ENCODE peak calls at places on chromosome 13, in six cellular contexts. One of them, this sample, is unnamed.

GRCh38 chr13:36352350-36352749 is 6.2 kb upstream of the SPART start:
- DNase-seq in spleen: no peak
- DNase-seq in kidney: no peak
- DNase-seq in PC-9: no peak
- DNase-seq in mesenchymal stem cell: peak
- DNase-seq in cardiac muscle cell: no peak
- DNase-seq in this sample: no peak

GRCh38 chr13:25901460-25902376 is 150.1 kb downstream of the SHISA2 start:
- DNase-seq in cardiac muscle cell: no peak
- DNase-seq in PC-9: no peak
- DNase-seq in kidney: no peak
- DNase-seq in spleen: no peak
- DNase-seq in mesenchymal stem cell: peak
- DNase-seq in this sample: no peak

GRCh38 chr13:50712882-50713281 is 130.6 kb downstream of the DLEU7 start:
- DNase-seq in kidney: no peak
- DNase-seq in mesenchymal stem cell: no peak
- DNase-seq in spleen: no peak
- DNase-seq in cardiac muscle cell: no peak
- DNase-seq in PC-9: no peak
- DNase-seq in this sample: no peak

GRCh38 chr13:32548837-32549236 is 10.2 kb upstream of the N4BP2L2 start:
- DNase-seq in mesenchymal stem cell: peak
- DNase-seq in cardiac muscle cell: no peak
- DNase-seq in spleen: no peak
- DNase-seq in kidney: no peak
- DNase-seq in PC-9: no peak
- DNase-seq in this sample: no peak

GRCh38 chr13:49995535-49996165 is 1.2 kb upstream of the TRIM13 start:
- DNase-seq in spleen: no peak
- DNase-seq in PC-9: no peak
- DNase-seq in mesenchymal stem cell: peak
- DNase-seq in cardiac muscle cell: no peak
- DNase-seq in kidney: no peak
- DNase-seq in this sample: no peak

GRCh38 chr13:44974056-44974798 is 15.0 kb downstream of the NUFIP1 start:
- DNase-seq in cardiac muscle cell: no peak
- DNase-seq in mesenchymal stem cell: peak
- DNase-seq in PC-9: no peak
- DNase-seq in kidney: no peak
- DNase-seq in spleen: no peak
- DNase-seq in this sample: no peak

GRCh38 chr13:51613535-51613934 is 29.3 kb downstream of the WDFY2 start:
- DNase-seq in spleen: no peak
- DNase-seq in kidney: no peak
- DNase-seq in PC-9: no peak
- DNase-seq in mesenchymal stem cell: no peak
- DNase-seq in cardiac muscle cell: no peak
- DNase-seq in this sample: no peak

GRCh38 chr13:110507678-110508381 is 53.7 kb downstream of the RAB20 start:
- DNase-seq in cardiac muscle cell: no peak
- DNase-seq in spleen: no peak
- DNase-seq in PC-9: peak
- DNase-seq in mesenchymal stem cell: no peak
- DNase-seq in kidney: peak
- DNase-seq in this sample: no peak

GRCh38 chr13:78376033-78376432 is 227.3 kb downstream of the POU4F1 start:
- DNase-seq in mesenchymal stem cell: no peak
- DNase-seq in PC-9: no peak
- DNase-seq in spleen: no peak
- DNase-seq in kidney: no peak
- DNase-seq in cardiac muscle cell: no peak
- DNase-seq in this sample: no peak

GRCh38 chr13:42215578-42216421 is 56.2 kb upstream of the AKAP11 start:
- DNase-seq in PC-9: peak
- DNase-seq in mesenchymal stem cell: peak
- DNase-seq in spleen: no peak
- DNase-seq in cardiac muscle cell: peak
- DNase-seq in kidney: no peak
- DNase-seq in this sample: no peak

GRCh38 chr13:32984857-32985626 is 31.2 kb upstream of the KL start:
- DNase-seq in PC-9: peak
- DNase-seq in mesenchymal stem cell: peak
- DNase-seq in kidney: no peak
- DNase-seq in cardiac muscle cell: no peak
- DNase-seq in spleen: no peak
- DNase-seq in this sample: no peak

GRCh38 chr13:103236213-103236612 is 170.0 kb upstream of the SLC10A2 start:
- DNase-seq in cardiac muscle cell: no peak
- DNase-seq in mesenchymal stem cell: no peak
- DNase-seq in PC-9: no peak
- DNase-seq in spleen: no peak
- DNase-seq in kidney: no peak
- DNase-seq in this sample: no peak

GRCh38 chr13:110680852-110681251 is 25.1 kb downstream of the CARS2 start:
- DNase-seq in PC-9: peak
- DNase-seq in cardiac muscle cell: peak
- DNase-seq in spleen: peak
- DNase-seq in mesenchymal stem cell: peak
- DNase-seq in kidney: no peak
- DNase-seq in this sample: no peak

GRCh38 chr13:51502206-51502651 is 49.4 kb upstream of the INTS6 start:
- DNase-seq in PC-9: no peak
- DNase-seq in cardiac muscle cell: no peak
- DNase-seq in spleen: no peak
- DNase-seq in kidney: no peak
- DNase-seq in mesenchymal stem cell: peak
- DNase-seq in this sample: no peak

GRCh38 chr13:44629465-44630183 is 53.5 kb upstream of the TSC22D1 start:
- DNase-seq in mesenchymal stem cell: no peak
- DNase-seq in spleen: no peak
- DNase-seq in cardiac muscle cell: no peak
- DNase-seq in PC-9: no peak
- DNase-seq in kidney: no peak
- DNase-seq in this sample: no peak

GRCh38 chr13:59112375-59112774 is 1051.4 kb downstream of the DIAPH3 start:
- DNase-seq in kidney: no peak
- DNase-seq in mesenchymal stem cell: peak
- DNase-seq in PC-9: no peak
- DNase-seq in cardiac muscle cell: no peak
- DNase-seq in spleen: no peak
- DNase-seq in this sample: no peak

GRCh38 chr13:39587939-39588338 is 15.1 kb downstream of the LHFPL6 start:
- DNase-seq in cardiac muscle cell: no peak
- DNase-seq in spleen: no peak
- DNase-seq in PC-9: no peak
- DNase-seq in kidney: no peak
- DNase-seq in mesenchymal stem cell: peak
- DNase-seq in this sample: no peak
- H3K27ac ChIP-seq in cardiac muscle cell: no peak
- H3K27ac ChIP-seq in spleen: no peak
- H3K27ac ChIP-seq in PC-9: no peak
- H3K27ac ChIP-seq in kidney: no peak
- H3K27ac ChIP-seq in mesenchymal stem cell: no peak
- H3K27ac ChIP-seq in this sample: no peak

GRCh38 chr13:98172570-98173405 is 4.3 kb downstream of the RNF113B start:
- DNase-seq in cardiac muscle cell: no peak
- DNase-seq in spleen: no peak
- DNase-seq in kidney: no peak
- DNase-seq in PC-9: no peak
- DNase-seq in mesenchymal stem cell: peak
- DNase-seq in this sample: no peak

GRCh38 chr13:98175823-98176222 is 1.2 kb downstream of the RNF113B start:
- DNase-seq in kidney: no peak
- DNase-seq in spleen: no peak
- DNase-seq in cardiac muscle cell: no peak
- DNase-seq in PC-9: no peak
- DNase-seq in mesenchymal stem cell: peak
- DNase-seq in this sample: no peak

GRCh38 chr13:98173431-98173921 is 3.6 kb downstream of the RNF113B start:
- DNase-seq in PC-9: no peak
- DNase-seq in spleen: no peak
- DNase-seq in cardiac muscle cell: no peak
- DNase-seq in mesenchymal stem cell: peak
- DNase-seq in kidney: no peak
- DNase-seq in this sample: no peak

GRCh38 chr13:98174995-98175394 is 2.1 kb downstream of the RNF113B start:
- DNase-seq in cardiac muscle cell: no peak
- DNase-seq in mesenchymal stem cell: peak
- DNase-seq in kidney: no peak
- DNase-seq in spleen: no peak
- DNase-seq in PC-9: no peak
- DNase-seq in this sample: no peak

DNA sequence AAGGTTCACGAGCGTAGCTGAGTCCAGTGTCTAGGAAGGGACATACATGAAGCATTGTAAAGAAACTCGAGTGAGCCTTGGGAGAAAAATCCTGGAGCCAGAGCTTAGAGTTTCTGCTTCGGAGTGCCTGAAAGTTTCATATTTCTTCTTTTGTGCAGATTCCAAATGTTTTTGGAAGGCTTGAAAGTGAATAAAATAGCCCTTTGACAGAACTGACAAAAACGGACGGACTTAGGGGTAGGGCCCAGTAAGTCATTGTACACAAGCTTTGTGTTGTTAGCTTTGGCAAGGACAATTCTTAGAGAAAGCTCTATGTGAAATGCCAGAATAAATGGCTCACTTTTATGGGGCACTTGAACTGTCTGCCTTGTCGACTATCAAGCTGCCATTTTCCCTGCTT is 2.7 kb downstream of the RNF113B start:
- DNase-seq in spleen: no peak
- DNase-seq in cardiac muscle cell: no peak
- DNase-seq in PC-9: no peak
- DNase-seq in mesenchymal stem cell: no peak
- DNase-seq in kidney: no peak
- DNase-seq in this sample: no peak
- H3K27ac ChIP-seq in spleen: no peak
- H3K27ac ChIP-seq in cardiac muscle cell: no peak
- H3K27ac ChIP-seq in PC-9: no peak
- H3K27ac ChIP-seq in mesenchymal stem cell: peak
- H3K27ac ChIP-seq in kidney: peak
- H3K27ac ChIP-seq in this sample: no peak

GRCh38 chr13:99124695-99125334 is 75.8 kb upstream of the UBAC2 start:
- DNase-seq in cardiac muscle cell: no peak
- DNase-seq in spleen: no peak
- DNase-seq in kidney: no peak
- DNase-seq in PC-9: peak
- DNase-seq in mesenchymal stem cell: peak
- DNase-seq in this sample: no peak

GRCh38 chr13:99124046-99124400 is 76.6 kb upstream of the UBAC2 start:
- DNase-seq in spleen: no peak
- DNase-seq in PC-9: no peak
- DNase-seq in cardiac muscle cell: no peak
- DNase-seq in kidney: no peak
- DNase-seq in mesenchymal stem cell: no peak
- DNase-seq in this sample: no peak

GRCh38 chr13:99122171-99122570 is 78.5 kb upstream of the UBAC2 start:
- DNase-seq in spleen: no peak
- DNase-seq in PC-9: no peak
- DNase-seq in mesenchymal stem cell: no peak
- DNase-seq in cardiac muscle cell: no peak
- DNase-seq in kidney: no peak
- DNase-seq in this sample: no peak

GRCh38 chr13:99125335-99125915 is 75.2 kb upstream of the UBAC2 start:
- DNase-seq in mesenchymal stem cell: no peak
- DNase-seq in kidney: no peak
- DNase-seq in spleen: no peak
- DNase-seq in PC-9: no peak
- DNase-seq in cardiac muscle cell: no peak
- DNase-seq in this sample: no peak

DNA sequence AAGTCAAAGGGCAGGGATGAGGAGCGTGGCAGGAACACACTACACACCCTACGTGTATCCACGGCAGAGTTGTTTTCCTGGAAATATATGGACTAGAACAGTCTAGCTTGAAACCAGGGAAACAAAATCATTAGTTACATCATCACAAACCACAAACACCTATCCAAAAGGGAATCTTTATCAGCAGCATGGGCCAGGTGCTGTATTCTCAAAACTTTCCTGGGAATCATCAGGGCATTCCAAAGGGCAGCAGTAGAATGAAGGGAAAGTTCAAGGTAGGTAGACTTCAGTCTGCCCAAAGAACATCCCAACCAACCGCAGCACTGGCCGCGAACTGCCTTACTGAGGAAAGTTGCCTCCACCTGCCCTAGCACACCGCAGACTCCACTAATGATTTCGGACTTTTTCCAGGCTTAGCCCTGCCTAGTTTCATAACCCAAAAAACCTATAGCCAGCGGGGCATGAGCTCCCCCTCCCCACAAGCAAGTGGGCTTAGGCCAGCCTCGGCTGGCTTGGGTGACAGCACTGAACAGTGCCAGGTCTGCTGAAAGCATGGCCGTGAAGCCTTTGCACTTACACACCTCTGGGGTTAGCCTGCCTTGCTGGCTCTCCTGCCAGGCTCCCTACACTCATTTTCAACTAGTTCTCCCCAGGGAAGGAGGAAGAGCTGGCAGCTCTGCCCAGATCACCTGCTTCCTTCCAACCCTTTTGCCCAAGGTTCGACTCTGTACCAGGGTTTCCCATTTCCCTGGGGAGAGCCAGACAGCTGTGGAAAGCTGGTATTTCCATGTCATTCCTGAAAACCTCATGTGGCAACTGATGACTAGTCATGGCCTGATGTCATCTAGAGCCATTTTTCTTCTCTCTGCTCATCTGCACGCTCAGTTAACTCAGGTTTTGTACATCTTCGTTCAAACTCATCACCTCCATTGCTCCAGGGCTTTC is 77.3 kb upstream of the UBAC2 start:
- DNase-seq in kidney: no peak
- DNase-seq in PC-9: no peak
- DNase-seq in mesenchymal stem cell: peak
- DNase-seq in spleen: no peak
- DNase-seq in cardiac muscle cell: no peak
- DNase-seq in this sample: no peak
- H3K27ac ChIP-seq in kidney: no peak
- H3K27ac ChIP-seq in PC-9: no peak
- H3K27ac ChIP-seq in mesenchymal stem cell: no peak
- H3K27ac ChIP-seq in spleen: no peak
- H3K27ac ChIP-seq in cardiac muscle cell: no peak
- H3K27ac ChIP-seq in this sample: no peak

DNA sequence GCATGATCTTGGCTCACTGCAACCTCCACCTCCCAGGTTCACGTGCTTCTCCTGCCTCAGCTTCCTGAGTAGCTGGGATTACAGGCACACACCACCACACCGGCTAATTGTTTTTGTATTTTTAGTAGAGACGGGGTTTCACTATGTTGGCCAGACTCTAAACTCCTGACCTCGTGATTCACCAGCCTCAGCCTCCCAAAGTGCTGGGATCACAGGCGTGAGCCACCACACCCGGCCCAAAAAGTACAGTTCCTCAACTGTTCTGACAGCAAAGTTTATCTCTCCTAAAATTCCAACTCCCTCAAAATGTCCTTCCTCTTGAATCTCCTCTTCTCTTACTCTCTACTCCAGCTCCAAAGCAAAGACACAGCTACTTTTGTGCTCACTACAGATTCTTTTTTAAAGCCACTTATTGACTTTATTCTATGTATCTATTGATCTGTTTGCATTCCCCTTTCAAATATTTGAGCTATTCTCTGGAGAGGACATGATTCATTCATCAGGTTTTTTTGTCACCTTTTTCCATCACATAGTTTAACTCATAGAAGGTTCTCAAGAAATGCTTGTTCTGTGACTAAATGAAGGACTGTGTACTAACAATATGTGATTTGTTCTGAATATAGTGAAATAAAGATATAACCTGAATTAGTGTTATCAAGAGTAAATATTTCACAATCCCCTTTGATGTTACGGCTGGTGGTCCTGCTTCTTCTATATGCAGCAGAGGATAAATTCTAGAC is 142.2 kb downstream of the TBC1D4 start:
- DNase-seq in cardiac muscle cell: no peak
- DNase-seq in mesenchymal stem cell: no peak
- DNase-seq in spleen: no peak
- DNase-seq in PC-9: no peak
- DNase-seq in kidney: no peak
- DNase-seq in this sample: no peak
- H3K27ac ChIP-seq in cardiac muscle cell: no peak
- H3K27ac ChIP-seq in mesenchymal stem cell: no peak
- H3K27ac ChIP-seq in spleen: no peak
- H3K27ac ChIP-seq in PC-9: no peak
- H3K27ac ChIP-seq in kidney: no peak
- H3K27ac ChIP-seq in this sample: no peak

This sample was measured in substantia nigra.